ENCODE peak calls at places on chromosomes 13 and 19, in nine cellular contexts. N is ELR; U is CD8-positive, alpha-beta T cell; X is ascending aorta; S is PC-3; B is cerebellum; R is stimulated activated CD8-positive, alpha-beta memory T cell treated with anti-CD3 and anti-CD28 coated beads, Interleukin-7, amount 100 ng/mL, for 4 hours; O is AG08396; K is cardiac fibroblast. V is an unnamed sample.

GRCh38 chr13:75135325-75135825 is 346.6 kb downstream of the TBC1D4 start:
- DNase-seq in N (peak), X (no peak), U (no peak), B (no peak), O (peak), R (no peak), S (peak), K (peak), V (peak)

GRCh38 chr13:73610799-73611592 is 523.2 kb downstream of the KLF12 start:
- DNase-seq in X (no peak), R (no peak), B (no peak), O (no peak), U (no peak), N (peak), K (no peak), S (peak), V (no peak)

GRCh38 chr13:21047591-21048282 is 13.6 kb downstream of the LATS2 start:
- DNase-seq in R (no peak), O (no peak), U (no peak), S (no peak), B (no peak), K (no peak), X (no peak), N (no peak), V (no peak)

GRCh38 chr19:41744850-41745249 is 10.5 kb upstream of the CEACAM6 start:
- DNase-seq in X (no peak), O (no peak), S (no peak), K (no peak), N (no peak), U (no peak), B (no peak), R (no peak), V (no peak)

GRCh38 chr13:110367620-110368019 is 60.5 kb downstream of the COL4A2 start:
- DNase-seq in R (no peak), K (no peak), U (no peak), N (no peak), S (no peak), O (no peak), X (no peak), B (no peak), V (no peak)

GRCh38 chr19:17977073-17977472 is 10.2 kb downstream of the KCNN1 start:
- DNase-seq in O (no peak), U (no peak), B (no peak), N (no peak), X (no peak), K (no peak), R (no peak), S (no peak), V (no peak)

GRCh38 chr13:44870456-44870929 is 118.8 kb downstream of the NUFIP1 start:
- DNase-seq in U (no peak), R (no peak), K (no peak), B (no peak), N (no peak), X (peak), S (peak), O (no peak), V (no peak)

GRCh38 chr19:49997709-49998108 is 27.5 kb downstream of the VRK3 start:
- DNase-seq in U (no peak), O (peak), X (no peak), B (peak), S (peak), K (peak), R (no peak), N (peak), V (peak)

GRCh38 chr13:50990050-50990449 is 80.5 kb downstream of the RNASEH2B start:
- DNase-seq in S (no peak), X (no peak), O (no peak), B (no peak), K (no peak), U (no peak), N (no peak), R (no peak), V (no peak)

GRCh38 chr13:75514080-75515040 is 23.3 kb downstream of the COMMD6 start:
- DNase-seq in R (no peak), B (no peak), O (no peak), X (no peak), U (no peak), N (peak), K (peak), S (no peak), V (no peak)

GRCh38 chr13:83452292-83452950 is 429.9 kb downstream of the SLITRK1 start:
- DNase-seq in R (no peak), S (no peak), U (no peak), K (no peak), B (no peak), O (no peak), X (no peak), N (no peak), V (no peak)

GRCh38 chr13:91101436-91101835 is 246.1 kb upstream of the MIR17HG start:
- DNase-seq in R (no peak), K (no peak), S (no peak), O (no peak), N (no peak), U (no peak), X (no peak), B (no peak), V (no peak)

V was measured in RCC 7860.